ENCODE peak calls at places on chromosomes 13 and 19, in nine cellular contexts. J is HuH-7.5; P is left ventricle myocardium inferior; S is Caco-2; T is neural progenitor cell; I is lower leg skin; M is naive thymus-derived CD8-positive, alpha-beta T cell; H is brain microvascular endothelial cell; B is amniotic stem cell. R is an unnamed sample.

GRCh38 chr13:59270327-59270726 is 893.4 kb downstream of the DIAPH3 start:
- DNase-seq in T (no peak), M (no peak), S (no peak), P (no peak), J (no peak), B (no peak), I (no peak), H (no peak), R (no peak)

GRCh38 chr19:17681505-17682125 is 6.5 kb downstream of the UNC13A start:
- DNase-seq in P (peak), M (no peak), J (no peak), B (no peak), T (peak), S (no peak), H (peak), I (no peak), R (no peak)

GRCh38 chr13:45299194-45299593 is 41.8 kb downstream of the TPT1 start:
- DNase-seq in I (peak), P (no peak), M (no peak), J (no peak), B (no peak), S (no peak), T (no peak), H (no peak), R (no peak)

GRCh38 chr13:51733656-51734334 is 70.2 kb downstream of the DHRS12 start:
- DNase-seq in I (no peak), T (no peak), B (no peak), H (no peak), S (no peak), P (no peak), J (peak), M (no peak), R (no peak)

GRCh38 chr13:112328936-112329335 is 47.2 kb upstream of the SPACA7 start:
- DNase-seq in M (no peak), S (no peak), H (no peak), I (no peak), P (no peak), T (no peak), J (no peak), B (no peak), R (no peak)

GRCh38 chr19:37007587-37008220 is 70.5 kb upstream of the ZNF420 start:
- DNase-seq in T (no peak), S (no peak), M (no peak), J (no peak), H (peak), P (peak), I (no peak), B (no peak), R (peak)

GRCh38 chr13:113113846-113114271 is 8.3 kb downstream of the F7 start:
- DNase-seq in S (no peak), I (peak), H (no peak), P (no peak), J (no peak), M (no peak), B (no peak), T (no peak), R (no peak)

GRCh38 chr19:18156841-18157464 is 4.0 kb downstream of the PIK3R2 start:
- DNase-seq in T (no peak), P (peak), M (no peak), S (no peak), I (peak), J (peak), H (peak), B (no peak), R (peak)

GRCh38 chr19:47430041-47430802 is 10.9 kb upstream of the MEIS3 start:
- DNase-seq in S (no peak), J (no peak), M (no peak), T (peak), H (no peak), P (no peak), B (no peak), I (no peak), R (no peak)

GRCh38 chr19:53102186-53102585 is 1.0 kb downstream of the ZNF160 start:
- DNase-seq in B (no peak), M (no peak), H (no peak), J (no peak), P (no peak), S (no peak), T (peak), I (no peak), R (no peak)

GRCh38 chr19:58150328-58150921 is at the start of gene ZNF329:
- DNase-seq in J (peak), T (peak), P (peak), H (peak), I (peak), B (peak), S (peak), M (peak), R (peak)

GRCh38 chr13:24301434-24301833 is 7.9 kb upstream of the C1QTNF9 start:
- DNase-seq in H (no peak), J (no peak), S (no peak), T (no peak), I (no peak), B (no peak), M (no peak), P (no peak), R (no peak)

GRCh38 chr13:35704331-35704730 is 227.8 kb upstream of the MAB21L1 start:
- DNase-seq in S (no peak), H (no peak), P (no peak), I (no peak), T (no peak), M (no peak), B (no peak), J (no peak), R (no peak)